ENCODE peak calls at places on chromosomes 13 and 19, in eight cellular contexts. Q, W, E, T, P, X, C and U are unnamed samples.

GRCh38 chr19:41860419-41861097 is 503 bp downstream of the RPS19 start:
- DNase-seq in E (peak; percentile 40), C (no peak), Q (no peak), W (no peak), X (no peak), T (no peak), P (peak; percentile 73), U (no peak)

GRCh38 chr19:49057636-49058234 is at the start of gene CGB7:
- DNase-seq in W (peak; percentile 53), Q (peak; percentile 91), P (peak; percentile 79), X (peak; percentile 79), C (no peak), T (peak; percentile 92), E (peak; percentile 54), U (peak; percentile 81)

GRCh38 chr19:50478901-50479715 is 2.5 kb upstream of the GARIN5A start:
- DNase-seq in C (no peak), E (no peak), P (no peak), T (peak; percentile 82), X (no peak), Q (peak; percentile 89), W (peak; percentile 86), U (no peak)

GRCh38 chr19:16026131-16026530 is 50.2 kb upstream of the TPM4 start:
- DNase-seq in T (no peak), X (no peak), P (peak; percentile 32), Q (no peak), W (no peak), C (no peak), E (no peak), U (no peak)

GRCh38 chr13:50025446-50025845 is 10.2 kb downstream of the KCNRG start:
- DNase-seq in W (no peak), X (no peak), T (no peak), E (peak; percentile 72), P (no peak), C (no peak), Q (no peak), U (no peak)

GRCh38 chr13:27117947-27118346 is 53.7 kb downstream of the USP12 start:
- DNase-seq in C (no peak), W (no peak), P (no peak), E (no peak), Q (no peak), X (no peak), T (no peak), U (no peak)

GRCh38 chr19:15432018-15432494 is 13.3 kb upstream of the AKAP8L start:
- DNase-seq in Q (peak; percentile 41), W (peak; percentile 23), X (no peak), E (peak; percentile 13), T (no peak), P (peak; percentile 67), C (no peak), U (no peak)

GRCh38 chr13:99380921-99381645 is 73.9 kb upstream of the GPR183 start:
- DNase-seq in C (no peak), Q (no peak), E (no peak), X (no peak), W (no peak), P (peak; percentile 48), T (peak; percentile 19), U (no peak)

GRCh38 chr13:113238542-113238941 is 29.1 kb downstream of the CUL4A start:
- DNase-seq in T (no peak), E (no peak), C (no peak), W (no peak), P (no peak), X (no peak), Q (peak; percentile 21), U (no peak)

GRCh38 chr19:5059191-5059579 is 90.3 kb downstream of the KDM4B start:
- DNase-seq in W (no peak), T (no peak), E (no peak), X (no peak), C (no peak), P (no peak), Q (no peak), U (no peak)

GRCh38 chr19:45591004-45591637 is 6.5 kb upstream of the OPA3 start:
- DNase-seq in T (peak; percentile 81), C (peak; percentile 65), X (peak; percentile 73), E (no peak), Q (peak; percentile 88), P (no peak), W (peak; percentile 88), U (peak; percentile 77)

GRCh38 chr19:23410155-23410554 is 14.9 kb upstream of the ZNF91 start:
- DNase-seq in E (no peak), X (peak; percentile 22), Q (no peak), C (no peak), T (no peak), P (no peak), W (no peak), U (no peak)

GRCh38 chr19:3857449-3858003 is 11.3 kb downstream of the ZFR2 start:
- DNase-seq in Q (no peak), W (no peak), E (no peak), C (no peak), X (no peak), P (no peak), T (no peak), U (no peak)

DNA sequence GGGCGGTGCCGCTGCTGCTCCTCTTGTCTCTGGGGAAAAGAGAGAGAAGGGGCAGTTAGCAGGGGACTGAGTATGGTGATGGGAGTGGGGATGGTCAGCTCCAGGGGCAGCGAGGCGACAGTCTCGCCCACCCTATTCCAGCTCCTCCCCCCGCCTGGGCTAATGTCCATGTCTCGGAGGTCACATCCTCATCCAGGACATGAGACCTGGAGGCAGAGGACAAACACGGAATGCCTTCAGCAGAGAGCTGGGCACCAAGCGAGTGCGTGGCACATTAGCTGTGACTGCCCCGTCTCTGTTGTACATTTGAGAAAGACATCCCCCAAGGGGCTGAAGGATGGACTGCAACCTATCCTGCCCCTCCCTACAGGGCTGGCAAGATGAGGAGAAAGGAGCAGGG is 9.1 kb downstream of the BBC3 start:
- DNase-seq in Q (no peak), C (no peak), E (no peak), P (no peak), T (no peak), X (no peak), W (no peak), U (no peak)
- H3K27ac ChIP-seq in Q (peak overlapping the region; percentile 45), C (no peak overlapping the region), E (no peak overlapping the region), P (no peak overlapping the region), T (no peak overlapping the region), X (no peak overlapping the region), W (no peak overlapping the region), U (no peak overlapping the region)

DNA sequence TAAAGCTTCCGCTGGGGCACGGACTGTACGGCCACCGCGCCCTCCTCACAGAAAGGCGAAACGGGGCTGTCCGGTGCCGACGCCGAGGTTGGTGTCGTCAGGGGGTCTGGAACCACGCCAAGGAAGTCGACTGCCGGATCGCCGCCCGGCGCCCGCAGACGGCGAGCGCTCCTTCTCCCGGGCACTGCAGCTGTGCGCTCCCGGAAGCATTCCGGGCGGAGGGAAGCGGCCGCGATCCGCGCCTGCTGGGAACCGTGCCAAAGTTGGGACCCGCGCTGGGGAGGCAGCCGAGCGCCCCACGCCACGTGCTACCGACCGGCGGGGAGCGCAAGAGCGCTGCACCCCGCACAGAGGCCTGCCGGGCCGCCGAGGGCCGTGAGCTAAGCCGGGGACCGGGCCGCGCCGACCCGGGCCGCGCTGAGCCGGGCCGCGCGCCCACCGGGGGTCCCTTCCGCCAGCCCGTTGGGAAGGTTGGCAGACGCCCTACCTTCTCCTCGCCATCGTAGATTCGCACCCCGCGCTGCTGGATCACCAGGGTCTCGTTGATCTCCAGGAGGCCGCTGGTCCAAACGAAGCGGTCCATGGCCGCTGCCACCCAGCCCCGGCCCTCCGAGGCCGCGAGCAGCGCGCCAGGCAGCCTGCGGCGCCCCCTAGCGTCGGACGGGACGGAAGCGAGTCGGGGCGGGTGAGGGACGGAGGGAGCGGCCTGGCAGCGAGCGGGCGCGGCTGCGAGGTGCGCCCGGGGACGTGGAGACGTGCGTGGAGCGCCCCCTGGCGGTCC is at the start of gene VPS36:
- DNase-seq in E (peak; percentile 93), W (peak; percentile 95), P (peak; percentile 97), T (peak; percentile 98), X (peak; percentile 98), Q (peak; percentile 97), C (peak; percentile 94), U (peak; percentile 98)
- TF ChIP-seq POLR2AphosphoS5 in E (peak; percentile 81), W (peak; percentile 86), P (peak; percentile 94), T (peak; percentile 83), X (peak; percentile 95), Q (peak; percentile 84), C (peak; percentile 74), U (peak; percentile 96)

GRCh38 chr13:40600145-40600751 is 66.2 kb downstream of the FOXO1 start:
- DNase-seq in Q (no peak), E (no peak), T (no peak), W (no peak), P (no peak), X (no peak), C (no peak), U (no peak)

GRCh38 chr13:40605573-40605972 is 60.9 kb downstream of the FOXO1 start:
- DNase-seq in P (no peak), C (no peak), E (no peak), X (no peak), T (no peak), W (no peak), Q (no peak), U (no peak)

GRCh38 chr13:40599722-40600121 is 66.7 kb downstream of the FOXO1 start:
- DNase-seq in X (no peak), Q (no peak), T (no peak), P (no peak), E (no peak), W (no peak), C (no peak), U (no peak)

GRCh38 chr13:40608308-40608707 is 58.1 kb downstream of the FOXO1 start:
- DNase-seq in E (no peak), T (no peak), C (no peak), W (no peak), X (no peak), P (no peak), Q (no peak), U (no peak)

GRCh38 chr13:40604135-40604534 is 62.3 kb downstream of the FOXO1 start:
- DNase-seq in E (no peak), W (no peak), C (no peak), P (no peak), T (no peak), X (no peak), Q (no peak), U (no peak)
- H3K4me3 ChIP-seq in E (no peak overlapping the region), W (no peak overlapping the region), C (no peak overlapping the region), P (no peak overlapping the region), T (no peak overlapping the region), X (no peak overlapping the region), Q (no peak overlapping the region), U (no peak overlapping the region)

DNA sequence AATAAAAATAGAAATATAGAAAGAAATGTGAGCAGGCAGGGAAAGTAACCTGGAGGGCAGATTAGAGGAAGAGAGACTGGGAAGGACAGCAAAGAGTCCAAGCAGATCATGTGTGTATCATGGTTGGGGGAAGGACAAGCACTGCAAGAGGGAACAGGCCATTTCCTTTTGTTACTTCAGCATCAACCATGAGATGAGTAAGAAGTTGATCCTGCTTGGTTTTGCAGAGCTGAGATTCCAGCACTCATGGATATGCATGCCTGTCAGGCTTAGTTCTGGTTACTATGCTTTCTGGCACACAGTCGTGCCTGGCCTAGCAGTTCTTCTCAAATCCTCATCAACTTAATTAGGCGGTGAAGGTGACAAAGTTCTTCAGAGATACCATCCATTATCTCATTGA is 18.1 kb downstream of the NALCN start:
- DNase-seq in P (no peak), Q (no peak), E (no peak), W (no peak), T (no peak), C (no peak), X (no peak), U (no peak)
- H3K27ac ChIP-seq in P (no peak overlapping the region), Q (no peak overlapping the region), E (no peak overlapping the region), W (no peak overlapping the region), T (no peak overlapping the region), C (no peak overlapping the region), X (no peak overlapping the region), U (no peak overlapping the region)